ENCODE peak calls at places on chromosomes 6 and 20, in seven cellular contexts. One of them, this sample, is unnamed.

GRCh38 chr20:37235065-37235464 is 26.5 kb downstream of the GHRH start:
- DNase-seq in tibial artery: no peak
- DNase-seq in H9: no peak
- DNase-seq in ureter: no peak
- DNase-seq in NCI-H774: no peak
- DNase-seq in H54: no peak
- DNase-seq in CD4-positive, alpha-beta T cell: no peak
- DNase-seq in this sample: no peak

GRCh38 chr6:143252961-143253360 is 192.3 kb downstream of the AIG1 start:
- DNase-seq in tibial artery: no peak
- DNase-seq in H9: no peak
- DNase-seq in ureter: no peak
- DNase-seq in NCI-H774: no peak
- DNase-seq in H54: no peak
- DNase-seq in CD4-positive, alpha-beta T cell: no peak
- DNase-seq in this sample: no peak

GRCh38 chr6:120355822-120356221 is 978.5 kb downstream of the TBC1D32 start:
- DNase-seq in tibial artery: no peak
- DNase-seq in H9: no peak
- DNase-seq in ureter: no peak
- DNase-seq in NCI-H774: no peak
- DNase-seq in H54: no peak
- DNase-seq in CD4-positive, alpha-beta T cell: no peak
- DNase-seq in this sample: no peak

GRCh38 chr6:127301199-127301700 is 34.6 kb downstream of the RNF146 start:
- DNase-seq in tibial artery: no peak
- DNase-seq in H9: no peak
- DNase-seq in ureter: no peak
- DNase-seq in NCI-H774: no peak
- DNase-seq in H54: no peak
- DNase-seq in CD4-positive, alpha-beta T cell: no peak
- DNase-seq in this sample: no peak

GRCh38 chr6:5684320-5684719 is 322.4 kb downstream of the NRN1 start:
- DNase-seq in tibial artery: no peak
- DNase-seq in H9: no peak
- DNase-seq in ureter: no peak
- DNase-seq in NCI-H774: peak; percentile 55
- DNase-seq in H54: no peak
- DNase-seq in CD4-positive, alpha-beta T cell: no peak
- DNase-seq in this sample: no peak

GRCh38 chr6:77604476-77604875 is 48.4 kb upstream of the MEI4 start:
- DNase-seq in tibial artery: no peak
- DNase-seq in H9: no peak
- DNase-seq in ureter: no peak
- DNase-seq in NCI-H774: no peak
- DNase-seq in H54: no peak
- DNase-seq in CD4-positive, alpha-beta T cell: no peak
- DNase-seq in this sample: no peak

GRCh38 chr6:138405816-138406403 is 1.9 kb downstream of the HEBP2 start:
- DNase-seq in tibial artery: no peak
- DNase-seq in H9: no peak
- DNase-seq in ureter: no peak
- DNase-seq in NCI-H774: no peak
- DNase-seq in H54: no peak
- DNase-seq in CD4-positive, alpha-beta T cell: no peak
- DNase-seq in this sample: no peak

GRCh38 chr20:41394081-41394480 is 27.5 kb upstream of the EMILIN3 start:
- DNase-seq in tibial artery: no peak
- DNase-seq in H9: no peak
- DNase-seq in ureter: no peak
- DNase-seq in NCI-H774: no peak
- DNase-seq in H54: no peak
- DNase-seq in CD4-positive, alpha-beta T cell: no peak
- DNase-seq in this sample: no peak

GRCh38 chr6:38194282-38194572 is 374.7 kb downstream of the ZFAND3 start:
- DNase-seq in tibial artery: no peak
- DNase-seq in H9: no peak
- DNase-seq in ureter: no peak
- DNase-seq in NCI-H774: no peak
- DNase-seq in H54: no peak
- DNase-seq in CD4-positive, alpha-beta T cell: no peak
- DNase-seq in this sample: no peak

GRCh38 chr20:33781945-33782344 is 29.2 kb upstream of the CHMP4B start:
- DNase-seq in tibial artery: no peak
- DNase-seq in H9: no peak
- DNase-seq in ureter: no peak
- DNase-seq in NCI-H774: no peak
- DNase-seq in H54: no peak
- DNase-seq in CD4-positive, alpha-beta T cell: no peak
- DNase-seq in this sample: no peak

GRCh38 chr20:50014570-50015562 is 32.1 kb downstream of the SNAI1 start:
- DNase-seq in tibial artery: no peak
- DNase-seq in H9: no peak
- DNase-seq in ureter: no peak
- DNase-seq in NCI-H774: no peak
- DNase-seq in H54: no peak
- DNase-seq in CD4-positive, alpha-beta T cell: no peak
- DNase-seq in this sample: no peak

GRCh38 chr6:31567531-31568370 is 4.3 kb upstream of the LTA start:
- DNase-seq in tibial artery: no peak
- DNase-seq in H9: no peak
- DNase-seq in ureter: no peak
- DNase-seq in NCI-H774: no peak
- DNase-seq in H54: no peak
- DNase-seq in CD4-positive, alpha-beta T cell: no peak
- DNase-seq in this sample: no peak

GRCh38 chr6:90478278-90478677 is 108.6 kb downstream of the MAP3K7 start:
- DNase-seq in tibial artery: no peak
- DNase-seq in H9: peak; percentile 83
- DNase-seq in ureter: no peak
- DNase-seq in NCI-H774: no peak
- DNase-seq in H54: no peak
- DNase-seq in CD4-positive, alpha-beta T cell: no peak
- DNase-seq in this sample: no peak

GRCh38 chr6:147001621-147002020 is 202.6 kb upstream of the STXBP5 start:
- DNase-seq in tibial artery: no peak
- DNase-seq in H9: no peak
- DNase-seq in ureter: no peak
- DNase-seq in NCI-H774: no peak
- DNase-seq in H54: no peak
- DNase-seq in CD4-positive, alpha-beta T cell: no peak
- DNase-seq in this sample: no peak

GRCh38 chr6:47922391-47922790 is 140.6 kb downstream of the OPN5 start:
- DNase-seq in tibial artery: no peak
- DNase-seq in H9: peak; percentile 32
- DNase-seq in ureter: no peak
- DNase-seq in NCI-H774: no peak
- DNase-seq in H54: no peak
- DNase-seq in CD4-positive, alpha-beta T cell: no peak
- DNase-seq in this sample: no peak

GRCh38 chr6:83193747-83194582 is 808 bp downstream of the RWDD2A start:
- DNase-seq in tibial artery: peak; percentile 42
- DNase-seq in H9: peak; percentile 88
- DNase-seq in ureter: peak; percentile 54
- DNase-seq in NCI-H774: peak; percentile 76
- DNase-seq in H54: peak; percentile 44
- DNase-seq in CD4-positive, alpha-beta T cell: peak; percentile 8
- DNase-seq in this sample: peak; percentile 26

GRCh38 chr6:67839818-67840217 is 795.3 kb upstream of the ADGRB3 start:
- DNase-seq in tibial artery: no peak
- DNase-seq in H9: no peak
- DNase-seq in ureter: no peak
- DNase-seq in NCI-H774: no peak
- DNase-seq in H54: no peak
- DNase-seq in CD4-positive, alpha-beta T cell: no peak
- DNase-seq in this sample: no peak

GRCh38 chr20:41365785-41366545 is 653 bp downstream of the EMILIN3 start:
- DNase-seq in tibial artery: no peak
- DNase-seq in H9: peak; percentile 46
- DNase-seq in ureter: no peak
- DNase-seq in NCI-H774: peak; percentile 2
- DNase-seq in H54: no peak
- DNase-seq in CD4-positive, alpha-beta T cell: no peak
- DNase-seq in this sample: no peak

GRCh38 chr6:105898286-105898685 is 187.8 kb upstream of the PRDM1 start:
- DNase-seq in tibial artery: no peak
- DNase-seq in H9: no peak
- DNase-seq in ureter: no peak
- DNase-seq in NCI-H774: no peak
- DNase-seq in H54: peak; percentile 9
- DNase-seq in CD4-positive, alpha-beta T cell: no peak
- DNase-seq in this sample: no peak

GRCh38 chr6:86619428-86619827 is 317.9 kb upstream of the HTR1E start:
- DNase-seq in tibial artery: no peak
- DNase-seq in H9: no peak
- DNase-seq in ureter: no peak
- DNase-seq in NCI-H774: no peak
- DNase-seq in H54: no peak
- DNase-seq in CD4-positive, alpha-beta T cell: no peak
- DNase-seq in this sample: no peak

GRCh38 chr6:128432394-128432793 is 88.0 kb downstream of the PTPRK start:
- DNase-seq in tibial artery: no peak
- DNase-seq in H9: no peak
- DNase-seq in ureter: no peak
- DNase-seq in NCI-H774: no peak
- DNase-seq in H54: peak; percentile 6
- DNase-seq in CD4-positive, alpha-beta T cell: no peak
- DNase-seq in this sample: no peak

GRCh38 chr6:36980129-36980528 is 5.9 kb downstream of the MTCH1 start:
- DNase-seq in tibial artery: no peak
- DNase-seq in H9: no peak
- DNase-seq in ureter: no peak
- DNase-seq in NCI-H774: no peak
- DNase-seq in H54: no peak
- DNase-seq in CD4-positive, alpha-beta T cell: no peak
- DNase-seq in this sample: no peak

GRCh38 chr6:127690092-127690491 is 113.1 kb downstream of the C6orf58 start:
- DNase-seq in tibial artery: no peak
- DNase-seq in H9: no peak
- DNase-seq in ureter: no peak
- DNase-seq in NCI-H774: peak; percentile 34
- DNase-seq in H54: no peak
- DNase-seq in CD4-positive, alpha-beta T cell: no peak
- DNase-seq in this sample: no peak

GRCh38 chr20:57166568-57167291 is 99.7 kb downstream of the BMP7 start:
- DNase-seq in tibial artery: no peak
- DNase-seq in H9: no peak
- DNase-seq in ureter: no peak
- DNase-seq in NCI-H774: no peak
- DNase-seq in H54: no peak
- DNase-seq in CD4-positive, alpha-beta T cell: no peak
- DNase-seq in this sample: no peak

GRCh38 chr6:126033696-126034095 is 47.4 kb downstream of the TRMT11 start:
- DNase-seq in tibial artery: peak; percentile 38
- DNase-seq in H9: no peak
- DNase-seq in ureter: peak; percentile 49
- DNase-seq in NCI-H774: peak; percentile 20
- DNase-seq in H54: peak; percentile 6
- DNase-seq in CD4-positive, alpha-beta T cell: no peak
- DNase-seq in this sample: no peak

GRCh38 chr6:167791780-167792478 is 34.8 kb upstream of the AFDN start:
- DNase-seq in tibial artery: no peak
- DNase-seq in H9: no peak
- DNase-seq in ureter: no peak
- DNase-seq in NCI-H774: no peak
- DNase-seq in H54: no peak
- DNase-seq in CD4-positive, alpha-beta T cell: no peak
- DNase-seq in this sample: peak; percentile 43

GRCh38 chr20:52724586-52724985 is 247.6 kb upstream of the TSHZ2 start:
- DNase-seq in tibial artery: no peak
- DNase-seq in H9: no peak
- DNase-seq in ureter: no peak
- DNase-seq in NCI-H774: no peak
- DNase-seq in H54: no peak
- DNase-seq in CD4-positive, alpha-beta T cell: no peak
- DNase-seq in this sample: no peak

GRCh38 chr6:144581807-144582537 is 296.8 kb downstream of the UTRN start:
- DNase-seq in tibial artery: no peak
- DNase-seq in H9: peak; percentile 30
- DNase-seq in ureter: no peak
- DNase-seq in NCI-H774: peak; percentile 45
- DNase-seq in H54: no peak
- DNase-seq in CD4-positive, alpha-beta T cell: no peak
- DNase-seq in this sample: no peak

GRCh38 chr20:62483613-62484468 is 8.0 kb upstream of the GATA5 start:
- DNase-seq in tibial artery: no peak
- DNase-seq in H9: no peak
- DNase-seq in ureter: no peak
- DNase-seq in NCI-H774: no peak
- DNase-seq in H54: no peak
- DNase-seq in CD4-positive, alpha-beta T cell: no peak
- DNase-seq in this sample: no peak

GRCh38 chr20:59646487-59646886 is 42.1 kb downstream of the PHACTR3 start:
- DNase-seq in tibial artery: no peak
- DNase-seq in H9: no peak
- DNase-seq in ureter: no peak
- DNase-seq in NCI-H774: no peak
- DNase-seq in H54: no peak
- DNase-seq in CD4-positive, alpha-beta T cell: no peak
- DNase-seq in this sample: no peak

GRCh38 chr6:127857051-127857637 is 43.7 kb downstream of the THEMIS start:
- DNase-seq in tibial artery: no peak
- DNase-seq in H9: no peak
- DNase-seq in ureter: no peak
- DNase-seq in NCI-H774: no peak
- DNase-seq in H54: no peak
- DNase-seq in CD4-positive, alpha-beta T cell: no peak
- DNase-seq in this sample: no peak

GRCh38 chr20:32216396-32217142 is 8.9 kb downstream of the POFUT1 start:
- DNase-seq in tibial artery: no peak
- DNase-seq in H9: no peak
- DNase-seq in ureter: no peak
- DNase-seq in NCI-H774: no peak
- DNase-seq in H54: no peak
- DNase-seq in CD4-positive, alpha-beta T cell: no peak
- DNase-seq in this sample: no peak

GRCh38 chr6:20946037-20946436 is 411.8 kb downstream of the CDKAL1 start:
- DNase-seq in tibial artery: no peak
- DNase-seq in H9: no peak
- DNase-seq in ureter: no peak
- DNase-seq in NCI-H774: no peak
- DNase-seq in H54: peak; percentile 6
- DNase-seq in CD4-positive, alpha-beta T cell: no peak
- DNase-seq in this sample: no peak

GRCh38 chr6:80541186-80541585 is 434.7 kb downstream of the BCKDHB start:
- DNase-seq in tibial artery: no peak
- DNase-seq in H9: no peak
- DNase-seq in ureter: no peak
- DNase-seq in NCI-H774: no peak
- DNase-seq in H54: peak; percentile 31
- DNase-seq in CD4-positive, alpha-beta T cell: no peak
- DNase-seq in this sample: no peak

GRCh38 chr6:71248306-71248705 is 40.3 kb upstream of the OGFRL1 start:
- DNase-seq in tibial artery: no peak
- DNase-seq in H9: peak; percentile 31
- DNase-seq in ureter: no peak
- DNase-seq in NCI-H774: no peak
- DNase-seq in H54: peak; percentile 17
- DNase-seq in CD4-positive, alpha-beta T cell: no peak
- DNase-seq in this sample: no peak

GRCh38 chr6:30231067-30231466 is 17.9 kb upstream of the TRIM26 start:
- DNase-seq in tibial artery: no peak
- DNase-seq in H9: no peak
- DNase-seq in ureter: no peak
- DNase-seq in NCI-H774: no peak
- DNase-seq in H54: no peak
- DNase-seq in CD4-positive, alpha-beta T cell: no peak
- DNase-seq in this sample: no peak

GRCh38 chr20:844473-845225 is 11.1 kb downstream of the FAM110A start:
- DNase-seq in tibial artery: peak; percentile 90
- DNase-seq in H9: peak; percentile 95
- DNase-seq in ureter: peak; percentile 95
- DNase-seq in NCI-H774: peak; percentile 91
- DNase-seq in H54: peak; percentile 90
- DNase-seq in CD4-positive, alpha-beta T cell: peak; percentile 88
- DNase-seq in this sample: peak; percentile 93

GRCh38 chr6:16729183-16729696 is 32.0 kb downstream of the ATXN1 start:
- DNase-seq in tibial artery: no peak
- DNase-seq in H9: no peak
- DNase-seq in ureter: no peak
- DNase-seq in NCI-H774: no peak
- DNase-seq in H54: no peak
- DNase-seq in CD4-positive, alpha-beta T cell: no peak
- DNase-seq in this sample: no peak